ENCODE peak calls at places on chromosomes 13 and 19, in six cellular contexts. J, Q, F, G, N and M are unnamed samples.

GRCh38 chr13:60066206-60066605 is 97.5 kb downstream of the DIAPH3 start:
- DNase-seq in J (no peak), Q (no peak), F (no peak), G (no peak), N (no peak), M (no peak)

GRCh38 chr19:39917561-39918182 is 16.8 kb downstream of the FCGBP start:
- DNase-seq in J (no peak), Q (no peak), F (no peak), G (peak), N (no peak), M (no peak)

GRCh38 chr19:37973666-37974065 is 66.7 kb downstream of the SIPA1L3 start:
- DNase-seq in J (no peak), Q (no peak), F (no peak), G (no peak), N (no peak), M (no peak)

GRCh38 chr19:12802267-12803106 is 618 bp downstream of the THSD8 start:
- DNase-seq in J (no peak), Q (no peak), F (peak), G (no peak), N (no peak), M (no peak)

GRCh38 chr13:31742102-31742695 is 2.9 kb downstream of the RXFP2 start:
- DNase-seq in J (no peak), Q (no peak), F (no peak), G (peak), N (peak), M (peak)

GRCh38 chr13:31310781-31311180 is 111.0 kb downstream of the B3GLCT start:
- DNase-seq in J (no peak), Q (no peak), F (no peak), G (no peak), N (no peak), M (no peak)

GRCh38 chr19:49592486-49593232 is 1.7 kb downstream of the PRR12 start:
- DNase-seq in J (no peak), Q (no peak), F (no peak), G (no peak), N (peak), M (no peak)

GRCh38 chr13:106143930-106144709 is 391.3 kb downstream of the EFNB2 start:
- DNase-seq in J (no peak), Q (no peak), F (no peak), G (no peak), N (no peak), M (no peak)

GRCh38 chr19:47274891-47275865 is 493 bp downstream of the INAFM1 start:
- DNase-seq in J (no peak), Q (no peak), F (no peak), G (peak), N (peak), M (no peak)

GRCh38 chr13:22173605-22174004 is 502.7 kb downstream of the FGF9 start:
- DNase-seq in J (no peak), Q (peak), F (no peak), G (no peak), N (no peak), M (no peak)

GRCh38 chr13:99542788-99543406 is 41.6 kb downstream of the TM9SF2 start:
- DNase-seq in J (no peak), Q (no peak), F (no peak), G (no peak), N (no peak), M (no peak)

GRCh38 chr13:44337581-44337980 is 36.0 kb upstream of the SERP2 start:
- DNase-seq in J (no peak), Q (no peak), F (no peak), G (no peak), N (no peak), M (no peak)

GRCh38 chr13:31421756-31422155 is 222.0 kb downstream of the B3GLCT start:
- DNase-seq in J (no peak), Q (no peak), F (no peak), G (no peak), N (no peak), M (no peak)

GRCh38 chr19:34256835-34257558 is 2.6 kb downstream of the GARRE1 start:
- DNase-seq in J (no peak), Q (no peak), F (no peak), G (peak), N (no peak), M (no peak)

GRCh38 chr13:44221657-44222056 is 152.0 kb upstream of the SERP2 start:
- DNase-seq in J (no peak), Q (no peak), F (no peak), G (no peak), N (no peak), M (no peak)

GRCh38 chr19:28887920-28888618 is 324.9 kb downstream of the UQCRFS1 start:
- DNase-seq in J (no peak), Q (no peak), F (peak), G (no peak), N (no peak), M (no peak)

GRCh38 chr19:57248646-57249045 is 8.2 kb downstream of the ZNF805 start:
- DNase-seq in J (no peak), Q (no peak), F (no peak), G (no peak), N (no peak), M (no peak)

GRCh38 chr19:29696045-29696682 is 18.9 kb downstream of the C19orf12 start:
- DNase-seq in J (no peak), Q (no peak), F (no peak), G (no peak), N (no peak), M (no peak)

DNA sequence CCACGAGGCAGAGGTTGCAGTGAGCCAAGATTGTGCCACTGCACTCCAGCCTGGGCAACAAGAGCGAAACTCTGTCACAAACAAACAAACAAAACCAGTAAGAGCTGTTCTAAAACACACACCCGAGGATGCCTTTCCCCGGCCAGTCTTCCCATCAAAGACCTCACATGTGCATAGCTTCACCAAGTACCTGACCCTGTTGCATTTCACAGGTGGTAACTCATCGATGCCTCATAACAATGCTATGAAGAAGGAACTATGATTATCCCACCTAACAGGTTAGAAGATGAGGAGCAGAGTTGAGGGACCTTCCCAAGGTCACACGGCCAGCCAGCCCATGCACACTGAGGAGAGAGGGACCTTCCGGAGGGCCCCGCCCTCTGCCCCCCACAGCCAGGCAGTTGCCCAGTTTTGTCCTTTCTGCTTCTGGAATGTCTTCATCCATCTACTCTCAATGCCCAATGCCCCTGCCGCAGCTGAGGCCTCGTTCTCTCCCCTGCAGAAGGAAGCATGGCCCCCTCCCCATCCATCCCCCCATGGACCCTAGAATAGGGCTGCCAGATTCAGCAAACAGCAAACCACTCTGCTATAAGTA is 16.8 kb upstream of the LENG8 start:
- DNase-seq in J (no peak), Q (no peak), F (no peak), G (no peak), N (no peak), M (no peak)
- H3K4me3 ChIP-seq in J (no peak), Q (no peak), F (no peak), G (no peak), N (no peak), M (no peak)

DNA sequence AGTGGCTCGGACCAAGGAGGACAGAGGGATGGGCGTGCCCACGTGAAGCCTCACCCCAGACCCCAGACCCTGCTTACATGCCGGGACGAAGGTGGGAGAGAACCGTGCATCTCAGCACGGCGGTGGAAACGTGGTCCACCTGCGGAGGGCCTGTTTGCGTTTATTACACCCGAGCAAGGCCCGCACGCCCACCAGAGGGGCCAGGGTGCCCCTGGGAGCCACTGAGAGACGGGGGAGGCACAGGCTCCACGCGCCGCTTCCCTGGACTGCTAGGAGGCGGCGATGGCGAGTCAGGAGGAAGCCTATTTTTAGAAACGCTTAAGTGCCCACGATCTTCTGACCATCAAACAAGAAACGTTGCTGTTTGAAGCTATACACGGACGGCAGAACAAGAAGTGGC is 80.7 kb downstream of the ATP11A start:
- DNase-seq in J (no peak), Q (no peak), F (peak), G (no peak), N (no peak), M (no peak)
- TF ChIP-seq CTCF in J (no peak), Q (no peak), F (no peak), G (no peak), N (no peak), M (no peak)

GRCh38 chr13:113471844-113472243 is 18.6 kb upstream of the ADPRHL1 start:
- DNase-seq in J (no peak), Q (no peak), F (no peak), G (peak), N (no peak), M (no peak)
- H3K4me3 ChIP-seq in J (no peak), Q (no peak), F (no peak), G (no peak), N (no peak), M (no peak)

GRCh38 chr13:50529154-50529882 is 314.2 kb downstream of the DLEU7 start:
- DNase-seq in J (peak), Q (no peak), F (peak), G (peak), N (peak), M (no peak)

GRCh38 chr13:50537029-50537428 is 306.5 kb downstream of the DLEU7 start:
- DNase-seq in J (no peak), Q (no peak), F (no peak), G (no peak), N (no peak), M (no peak)

GRCh38 chr13:50535050-50535449 is 308.4 kb downstream of the DLEU7 start:
- DNase-seq in J (no peak), Q (no peak), F (no peak), G (no peak), N (no peak), M (no peak)

GRCh38 chr13:50527612-50528509 is 315.6 kb downstream of the DLEU7 start:
- DNase-seq in J (no peak), Q (no peak), F (no peak), G (no peak), N (no peak), M (no peak)

GRCh38 chr13:50531917-50532899 is 311.3 kb downstream of the DLEU7 start:
- DNase-seq in J (no peak), Q (no peak), F (no peak), G (no peak), N (no peak), M (no peak)
- TF ChIP-seq CTCF in J (peak), Q (peak), F (peak), G (no peak), N (peak), M (peak)

GRCh38 chr13:24679686-24680085 is 522 bp upstream of the ATP12A start:
- DNase-seq in J (no peak), Q (no peak), F (no peak), G (no peak), N (no peak), M (no peak)

GRCh38 chr13:24682353-24682752 is 2.1 kb downstream of the ATP12A start:
- DNase-seq in J (no peak), Q (no peak), F (no peak), G (no peak), N (no peak), M (no peak)

GRCh38 chr13:24681930-24682329 is 1.7 kb downstream of the ATP12A start:
- DNase-seq in J (no peak), Q (no peak), F (no peak), G (no peak), N (no peak), M (no peak)

GRCh38 chr13:24680921-24681585 is 845 bp downstream of the ATP12A start:
- DNase-seq in J (no peak), Q (no peak), F (no peak), G (no peak), N (no peak), M (no peak)

DNA sequence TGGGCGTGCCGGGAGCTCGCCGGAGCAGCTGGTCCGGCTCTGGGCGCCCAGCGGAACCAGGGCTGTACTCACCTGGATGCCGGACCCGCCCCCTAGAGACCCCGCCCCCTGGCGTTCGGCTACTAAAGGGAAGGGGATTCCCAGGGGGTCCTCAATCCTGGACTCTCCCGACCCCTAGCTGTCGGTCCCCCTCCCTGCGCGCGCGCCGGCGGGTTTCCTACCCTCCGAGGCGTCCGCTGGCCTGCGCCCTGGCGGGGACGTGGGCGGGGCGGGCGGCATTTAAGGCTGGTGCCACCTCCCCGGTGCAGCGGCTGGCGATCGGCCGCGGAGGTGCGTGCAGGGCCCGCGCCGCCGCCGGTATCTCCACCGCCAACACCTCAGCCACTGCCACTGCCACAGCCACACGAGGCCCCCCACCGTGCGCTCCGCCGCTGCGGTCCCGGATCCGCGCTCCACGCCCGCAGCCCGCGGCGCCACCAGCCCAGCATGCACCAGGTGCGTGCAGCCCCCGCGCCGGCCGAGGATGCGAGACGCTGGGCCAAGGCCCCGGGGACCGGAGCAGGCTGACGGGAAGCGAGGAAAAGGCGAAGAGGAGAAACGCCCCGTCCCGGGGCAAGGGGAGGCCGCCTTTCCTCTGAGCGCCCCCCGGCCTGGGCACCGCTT is at the start of gene ATP12A:
- DNase-seq in J (no peak), Q (no peak), F (peak), G (peak), N (no peak), M (no peak)
- H3K4me3 ChIP-seq in J (no peak), Q (peak), F (peak), G (no peak), N (no peak), M (peak)

GRCh38 chr19:2208975-2209374 is 27.2 kb downstream of the PLEKHJ1 start:
- DNase-seq in J (no peak), Q (no peak), F (no peak), G (no peak), N (no peak), M (no peak)
- TF ChIP-seq CTCF in J (no peak), Q (no peak), F (no peak), G (no peak), N (no peak), M (no peak)

DNA sequence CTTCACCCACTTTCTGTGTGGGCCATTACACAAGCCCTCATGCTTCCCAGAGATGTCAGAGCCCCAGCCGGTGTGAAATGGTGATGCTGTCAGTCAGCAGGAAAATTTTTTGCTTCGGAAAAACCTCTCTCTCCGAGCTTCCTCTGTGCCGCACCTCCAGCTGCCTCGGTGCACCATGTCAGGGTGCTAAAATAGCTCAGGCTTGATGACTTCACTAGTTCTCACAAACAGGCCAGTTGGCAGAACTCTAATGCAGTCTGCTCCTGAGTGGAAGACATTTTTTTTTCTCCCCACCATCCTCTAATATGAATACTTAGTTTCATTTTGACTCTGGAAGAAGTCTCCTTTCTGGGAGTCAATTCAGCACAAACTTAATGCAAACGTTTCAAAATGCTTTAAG is 71.3 kb downstream of the KLF12 start:
- DNase-seq in J (no peak), Q (no peak), F (no peak), G (no peak), N (peak), M (no peak)
- H3K4me3 ChIP-seq in J (no peak), Q (no peak), F (no peak), G (no peak), N (no peak), M (no peak)